ENCODE peak calls at places on chromosome 6, in ten cellular contexts. C is EL; G is HS-27A; I is MCF 10A; J is iPS-NIHi11; V is fibroblast of villous mesenchyme; X is NB4; M is stimulated activated CD4-positive, alpha-beta T cell treated with anti-CD3 and anti-CD28 coated beads, TNF-alpha, amount 100 ng/mL, for 1 hour; U is posterior cingulate gyrus; B is heart left ventricle. A is an unnamed sample.

GRCh38 chr6:16326971-16327776 is 88.8 kb downstream of the GMPR start:
- DNase-seq in C (no peak), G (no peak), I (no peak), J (no peak), V (no peak), X (no peak), M (no peak), U (no peak), B (peak; percentile 22), A (no peak)

GRCh38 chr6:47446974-47447373 is 30.6 kb upstream of the CD2AP start:
- DNase-seq in C (no peak), G (no peak), I (no peak), J (no peak), V (no peak), X (no peak), M (no peak), U (no peak), B (no peak), A (peak; percentile 44)

GRCh38 chr6:71332012-71332411 is 43.4 kb downstream of the OGFRL1 start:
- DNase-seq in C (peak; percentile 11), G (no peak), I (no peak), J (no peak), V (peak; percentile 37), X (no peak), M (no peak), U (no peak), B (no peak), A (no peak)

GRCh38 chr6:41568585-41569384 is 22.6 kb downstream of the FOXP4 start:
- DNase-seq in C (no peak), G (no peak), I (no peak), J (no peak), V (peak; percentile 36), X (no peak), M (no peak), U (no peak), B (peak; percentile 57), A (no peak)

GRCh38 chr6:43614396-43614730 is 14.7 kb downstream of the GTPBP2 start:
- DNase-seq in C (no peak), G (no peak), I (no peak), J (no peak), V (no peak), X (no peak), M (no peak), U (no peak), B (no peak), A (no peak)

GRCh38 chr6:115514656-115515055 is 546.0 kb downstream of the FRK start:
- DNase-seq in C (peak; percentile 65), G (no peak), I (peak; percentile 1), J (no peak), V (peak; percentile 30), X (no peak), M (no peak), U (no peak), B (no peak), A (no peak)

GRCh38 chr6:100724696-100725095 is 156.4 kb downstream of the ASCC3 start:
- DNase-seq in C (no peak), G (no peak), I (no peak), J (no peak), V (peak; percentile 27), X (no peak), M (no peak), U (no peak), B (no peak), A (no peak)

GRCh38 chr6:169837529-169838250 is 86.3 kb downstream of the ERMARD start:
- DNase-seq in C (no peak), G (no peak), I (no peak), J (no peak), V (no peak), X (peak; percentile 51), M (no peak), U (no peak), B (no peak), A (no peak)

GRCh38 chr6:159929819-159930218 is 39.0 kb downstream of the MAS1 start:
- DNase-seq in C (no peak), G (no peak), I (peak; percentile 38), J (no peak), V (no peak), X (no peak), M (peak; percentile 35), U (no peak), B (peak; percentile 36), A (no peak)

GRCh38 chr6:56757585-56757984 is 114.9 kb upstream of the DST start:
- DNase-seq in C (peak; percentile 63), G (no peak), I (peak; percentile 69), J (no peak), V (peak; percentile 69), X (peak; percentile 51), M (no peak), U (no peak), B (no peak), A (peak; percentile 47)

GRCh38 chr6:27772261-27773001 is 139.8 kb downstream of the OR2B2 start:
- DNase-seq in C (peak; percentile 83), G (no peak), I (peak; percentile 87), J (peak; percentile 77), V (peak; percentile 84), X (peak; percentile 94), M (peak; percentile 67), U (peak; percentile 79), B (peak; percentile 83), A (peak; percentile 90)

GRCh38 chr6:1838604-1839003 is 228.9 kb downstream of the FOXC1 start:
- DNase-seq in C (peak; percentile 48), G (no peak), I (no peak), J (no peak), V (no peak), X (no peak), M (no peak), U (no peak), B (no peak), A (no peak)

GRCh38 chr6:15400572-15401004 is 154.7 kb downstream of the JARID2 start:
- DNase-seq in C (no peak), G (no peak), I (no peak), J (peak; percentile 37), V (peak; percentile 66), X (peak; percentile 71), M (no peak), U (peak; percentile 87), B (peak; percentile 85), A (no peak)

GRCh38 chr6:50047026-50047425 is 2.7 kb downstream of the DEFB112 start:
- DNase-seq in C (no peak), G (no peak), I (no peak), J (peak; percentile 3), V (no peak), X (no peak), M (no peak), U (no peak), B (no peak), A (no peak)

GRCh38 chr6:136750821-136751220 is 41.5 kb downstream of the MAP3K5 start:
- DNase-seq in C (no peak), G (no peak), I (no peak), J (no peak), V (no peak), X (no peak), M (no peak), U (no peak), B (no peak), A (no peak)

GRCh38 chr6:4059115-4059777 is 19.7 kb downstream of the FAM217A start:
- DNase-seq in C (peak; percentile 93), G (peak; percentile 24), I (peak; percentile 90), J (peak; percentile 33), V (peak; percentile 74), X (peak; percentile 90), M (no peak), U (no peak), B (no peak), A (no peak)

GRCh38 chr6:167974644-167975344 is 22.7 kb upstream of the KIF25 start:
- DNase-seq in C (no peak), G (no peak), I (no peak), J (no peak), V (no peak), X (no peak), M (no peak), U (no peak), B (no peak), A (no peak)

GRCh38 chr6:16157909-16158308 is 29.0 kb downstream of the MYLIP start:
- DNase-seq in C (no peak), G (no peak), I (no peak), J (no peak), V (no peak), X (no peak), M (no peak), U (no peak), B (peak; percentile 55), A (no peak)

GRCh38 chr6:18693923-18694322 is 306.8 kb downstream of the RNF144B start:
- DNase-seq in C (no peak), G (no peak), I (no peak), J (no peak), V (no peak), X (no peak), M (no peak), U (no peak), B (no peak), A (no peak)

GRCh38 chr6:36443951-36444428 is 1.2 kb downstream of the KCTD20 start:
- DNase-seq in C (peak; percentile 39), G (no peak), I (peak; percentile 55), J (peak; percentile 58), V (peak; percentile 39), X (peak; percentile 41), M (no peak), U (no peak), B (no peak), A (no peak)

GRCh38 chr6:26362836-26363220 is 2.2 kb upstream of the BTN3A2 start:
- DNase-seq in C (no peak), G (no peak), I (peak; percentile 17), J (no peak), V (no peak), X (no peak), M (no peak), U (no peak), B (no peak), A (peak; percentile 22)

GRCh38 chr6:137233561-137234504 is 14.6 kb upstream of the IFNGR1 start:
- DNase-seq in C (peak; percentile 87), G (no peak), I (peak; percentile 97), J (no peak), V (peak; percentile 86), X (peak; percentile 92), M (no peak), U (no peak), B (peak; percentile 62), A (peak; percentile 95)